ENCODE peak calls at places on chromosomes 6 and 20, in seven cellular contexts. J, B, P, I, C, R and O are unnamed samples.

GRCh38 chr20:48983423-48984400 is 62.2 kb downstream of the ARFGEF2 start:
- DNase-seq in J (peak; percentile 87), B (no peak), P (no peak), I (peak; percentile 80), C (no peak), R (peak; percentile 18), O (no peak)

GRCh38 chr6:74073429-74073828 is 377.4 kb downstream of the CD109 start:
- DNase-seq in J (peak; percentile 74), B (no peak), P (no peak), I (no peak), C (no peak), R (no peak), O (no peak)

GRCh38 chr20:5969348-5969935 is 19.0 kb downstream of the MCM8 start:
- DNase-seq in J (no peak), B (no peak), P (no peak), I (no peak), C (no peak), R (no peak), O (no peak)

GRCh38 chr6:21595265-21595950 is 1.9 kb downstream of the SOX4 start:
- DNase-seq in J (peak; percentile 46), B (peak; percentile 82), P (peak; percentile 67), I (peak; percentile 69), C (peak; percentile 33), R (peak; percentile 29), O (no peak)

GRCh38 chr6:24887520-24887919 is 48.2 kb downstream of the RIPOR2 start:
- DNase-seq in J (no peak), B (no peak), P (no peak), I (no peak), C (no peak), R (no peak), O (no peak)

GRCh38 chr6:31559958-31560696 is 12.0 kb upstream of the LTA start:
- DNase-seq in J (peak; percentile 66), B (peak; percentile 80), P (no peak), I (peak; percentile 25), C (peak; percentile 76), R (peak; percentile 63), O (peak; percentile 75)

GRCh38 chr6:8507286-8507685 is 71.9 kb upstream of the SLC35B3 start:
- DNase-seq in J (no peak), B (no peak), P (no peak), I (no peak), C (no peak), R (no peak), O (no peak)

GRCh38 chr20:22382742-22383141 is 201.6 kb downstream of the FOXA2 start:
- DNase-seq in J (peak; percentile 75), B (no peak), P (no peak), I (no peak), C (no peak), R (no peak), O (no peak)

GRCh38 chr6:167965602-167966539 is 31.6 kb upstream of the KIF25 start:
- DNase-seq in J (no peak), B (no peak), P (no peak), I (no peak), C (no peak), R (no peak), O (no peak)

GRCh38 chr6:122845916-122846632 is 57.0 kb downstream of the SMPDL3A start:
- DNase-seq in J (no peak), B (no peak), P (no peak), I (no peak), C (no peak), R (no peak), O (no peak)

GRCh38 chr6:10582774-10583508 is 61.8 kb downstream of the GCNT2 start:
- DNase-seq in J (peak; percentile 33), B (no peak), P (no peak), I (peak; percentile 85), C (no peak), R (no peak), O (no peak)

GRCh38 chr6:170093276-170093657 is 197.6 kb downstream of the DLL1 start:
- DNase-seq in J (no peak), B (peak; percentile 53), P (no peak), I (no peak), C (no peak), R (no peak), O (no peak)

GRCh38 chr20:13243826-13244376 is 22.8 kb downstream of the ISM1 start:
- DNase-seq in J (peak; percentile 66), B (no peak), P (no peak), I (no peak), C (no peak), R (no peak), O (no peak)

GRCh38 chr20:208937-209566 is 18.0 kb upstream of the DEFB129 start:
- DNase-seq in J (peak; percentile 61), B (no peak), P (no peak), I (peak; percentile 8), C (no peak), R (no peak), O (no peak)

GRCh38 chr20:3686867-3687321 is 5.1 kb upstream of the ADAM33 start:
- DNase-seq in J (peak; percentile 51), B (peak; percentile 92), P (peak; percentile 87), I (peak; percentile 60), C (no peak), R (peak; percentile 83), O (peak; percentile 93)

GRCh38 chr6:111566873-111567517 is 38.7 kb downstream of the TRAF3IP2 start:
- DNase-seq in J (peak; percentile 92), B (no peak), P (no peak), I (peak; percentile 36), C (no peak), R (no peak), O (no peak)

GRCh38 chr6:650098-650497 is 6.8 kb downstream of the HUS1B start:
- DNase-seq in J (no peak), B (no peak), P (no peak), I (no peak), C (no peak), R (no peak), O (no peak)

GRCh38 chr6:139080255-139080920 is 51.8 kb downstream of the ABRACL start:
- DNase-seq in J (peak; percentile 61), B (no peak), P (no peak), I (no peak), C (no peak), R (no peak), O (no peak)

GRCh38 chr20:13822459-13822858 is 37.6 kb downstream of the NDUFAF5 start:
- DNase-seq in J (no peak), B (no peak), P (no peak), I (no peak), C (no peak), R (no peak), O (no peak)

GRCh38 chr6:99746261-99746895 is 139.7 kb downstream of the PRDM13 start:
- DNase-seq in J (peak; percentile 61), B (no peak), P (peak; percentile 22), I (peak; percentile 75), C (peak; percentile 64), R (no peak), O (no peak)

GRCh38 chr6:44002071-44002590 is 125.1 kb downstream of the MRPL14 start:
- DNase-seq in J (no peak), B (peak; percentile 84), P (no peak), I (peak; percentile 75), C (no peak), R (no peak), O (no peak)

GRCh38 chr6:21970560-21970959 is 326.3 kb downstream of the PRL start:
- DNase-seq in J (no peak), B (no peak), P (no peak), I (no peak), C (no peak), R (no peak), O (no peak)

GRCh38 chr6:131931063-131931745 is 20.0 kb downstream of the CCN2 start:
- DNase-seq in J (no peak), B (no peak), P (no peak), I (peak; percentile 49), C (no peak), R (no peak), O (no peak)

GRCh38 chr6:168326294-168327261 is 7.0 kb upstream of the DACT2 start:
- DNase-seq in J (no peak), B (no peak), P (no peak), I (no peak), C (no peak), R (no peak), O (no peak)

DNA sequence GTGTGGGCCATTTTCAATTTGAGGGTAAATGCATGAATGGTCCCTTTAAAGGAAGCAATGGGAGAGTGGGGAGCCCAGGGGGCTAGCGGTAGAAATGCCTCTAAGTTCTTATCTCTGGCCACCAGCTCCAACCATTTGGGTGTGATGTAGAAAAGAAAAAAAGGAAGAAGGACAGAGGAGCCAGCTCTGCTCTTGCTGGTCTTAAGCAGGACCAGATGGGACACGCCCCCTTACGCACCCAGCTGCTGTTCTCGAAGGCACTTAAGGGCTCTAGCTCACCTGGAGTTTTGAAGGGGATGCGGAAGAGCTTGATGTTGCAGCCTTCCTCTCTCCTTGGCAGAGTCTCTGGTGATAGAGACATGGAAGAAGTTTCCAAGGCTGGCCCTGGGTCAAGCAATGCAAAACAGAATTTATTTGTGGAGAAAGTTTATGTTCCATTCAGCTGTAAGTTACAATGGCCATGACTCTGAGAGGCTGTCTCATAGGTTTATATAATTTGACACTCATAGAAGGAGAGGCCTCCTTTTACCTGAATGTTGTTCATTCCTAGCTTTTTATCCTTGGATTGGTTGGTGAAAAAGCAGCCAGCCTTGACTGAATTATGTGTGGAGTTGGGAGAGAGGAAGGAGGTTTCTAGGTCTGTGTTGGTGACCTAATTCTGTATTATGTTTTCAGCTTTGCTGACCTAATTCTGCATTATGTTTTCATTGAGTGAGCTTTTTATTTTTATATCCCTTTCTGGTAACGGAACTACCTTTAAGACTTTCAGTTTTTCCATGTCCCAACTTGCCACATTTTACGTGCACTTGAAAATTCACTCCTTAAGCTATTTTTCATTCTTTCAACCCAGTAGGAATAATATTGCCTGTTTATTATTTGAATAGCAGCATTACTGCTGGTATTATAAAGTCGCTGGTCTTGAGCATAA is 59.3 kb upstream of the RNF144B start:
- DNase-seq in J (no peak), B (no peak), P (no peak), I (no peak), C (no peak), R (no peak), O (no peak)
- H3K4me3 ChIP-seq in J (no peak overlapping the region), B (no peak overlapping the region), P (no peak overlapping the region), I (no peak overlapping the region), C (no peak overlapping the region), R (no peak overlapping the region), O (no peak overlapping the region)

GRCh38 chr6:164168595-164168994 is 754.1 kb downstream of the QKI start:
- DNase-seq in J (no peak), B (no peak), P (no peak), I (no peak), C (no peak), R (no peak), O (no peak)
- H3K4me1 ChIP-seq in J (no peaks in the 10 kb centered on the region), B (no peaks in the 10 kb centered on the region), P (no peaks in the 10 kb centered on the region), I (no peaks in the 10 kb centered on the region), C (no peaks in the 10 kb centered on the region), R (no peaks in the 10 kb centered on the region), O (no peaks in the 10 kb centered on the region)

DNA sequence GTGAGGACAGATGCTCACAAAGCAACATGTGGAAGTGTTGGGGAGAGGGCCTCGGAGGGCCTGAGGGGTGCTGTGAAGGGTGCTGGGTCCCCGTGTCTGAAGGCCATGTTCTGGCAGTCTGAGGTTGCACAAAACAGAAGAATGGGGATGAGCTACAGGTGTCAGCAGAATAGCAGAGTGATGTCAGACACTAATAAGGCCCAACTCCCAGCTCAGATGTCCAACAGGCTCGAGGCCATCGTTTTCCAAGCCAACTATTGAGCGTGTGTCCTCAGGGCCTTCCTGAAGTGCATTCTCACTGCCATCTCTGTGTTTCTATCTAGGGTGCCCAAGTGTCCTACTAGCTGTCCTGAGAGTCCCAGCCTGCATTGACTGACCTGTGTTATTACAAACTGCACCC is 7.9 kb downstream of the BFSP1 start:
- DNase-seq in J (no peak), B (no peak), P (no peak), I (no peak), C (no peak), R (no peak), O (no peak)
- H3K27ac ChIP-seq in J (no peak overlapping the region), B (no peak overlapping the region), P (no peak overlapping the region), I (no peak overlapping the region), C (no peak overlapping the region), R (no peak overlapping the region), O (no peak overlapping the region)

GRCh38 chr6:166758136-166758704 is 131.2 kb upstream of the RPS6KA2 start:
- DNase-seq in J (no peak), B (no peak), P (no peak), I (no peak), C (no peak), R (no peak), O (no peak)
- H3K4me3 ChIP-seq in J (peak overlapping the region; percentile 34), B (no peak overlapping the region), P (no peak overlapping the region), I (no peak overlapping the region), C (no peak overlapping the region), R (peak overlapping the region; percentile 42), O (no peak overlapping the region)